ENCODE peak calls at places on chromosomes 3 and 15, in nine cellular contexts. R is GM06990; Y is SW480; E is AG09319; M is SK-N-DZ; H is stomach; D is progenitor cell of endocrine pancreas; T is T-helper 9 cell; F is effector memory CD4-positive, alpha-beta T cell. C is an unnamed sample.
A peak's percentile ranks its signal among the peaks of the same experiment; 100 is the strongest.

GRCh38 chr15:64624242-64624641 is 151.1 kb downstream of the RBPMS2 start:
- DNase-seq in D (no peak), Y (no peak), E (no peak), R (no peak), M (no peak), T (no peak), H (no peak), F (no peak), C (no peak)

GRCh38 chr3:66971891-66972551 is 26.1 kb upstream of the KBTBD8 start:
- DNase-seq in R (peak; percentile 52), M (peak; percentile 76), E (peak; percentile 14), D (peak; percentile 51), H (peak; percentile 73), F (peak; percentile 33), T (peak; percentile 28), Y (peak; percentile 75), C (peak; percentile 79)

GRCh38 chr3:188792788-188793187 is 379.0 kb upstream of the TPRG1 start:
- DNase-seq in D (no peak), Y (no peak), R (no peak), H (no peak), M (peak; percentile 70), T (no peak), F (no peak), E (no peak), C (no peak)

GRCh38 chr3:36155515-36155914 is 224.8 kb upstream of the STAC start:
- DNase-seq in Y (no peak), M (no peak), F (no peak), D (no peak), T (no peak), H (no peak), E (no peak), R (no peak), C (no peak)

GRCh38 chr3:171132873-171133272 is 106.4 kb upstream of the SLC2A2 start:
- DNase-seq in H (no peak), M (no peak), Y (no peak), T (no peak), R (no peak), E (no peak), D (no peak), F (no peak), C (no peak)

GRCh38 chr3:195582947-195583346 is 793 bp downstream of the APOD start:
- DNase-seq in T (no peak), F (no peak), H (no peak), M (no peak), Y (no peak), D (no peak), E (no peak), R (no peak), C (peak; percentile 7)

GRCh38 chr3:188881954-188882641 is 289.7 kb upstream of the TPRG1 start:
- DNase-seq in E (peak; percentile 43), M (no peak), F (no peak), T (no peak), D (no peak), R (no peak), Y (peak; percentile 30), H (no peak), C (peak; percentile 76)

GRCh38 chr3:182018361-182018760 is 306.6 kb downstream of the SOX2 start:
- DNase-seq in M (no peak), E (no peak), F (no peak), D (no peak), T (no peak), R (no peak), H (no peak), Y (no peak), C (no peak)

GRCh38 chr15:71485094-71485693 is 325.2 kb upstream of the NR2E3 start:
- DNase-seq in H (no peak), E (no peak), D (no peak), Y (no peak), T (no peak), M (no peak), F (no peak), R (no peak), C (no peak)